ENCODE peak calls at places on chromosome 4, in five cellular contexts. F, C, V, U and K are unnamed samples. For H3K9me3 and H3K4me1, the result is how much of the 10 kb centered on the place peaks cover.

GRCh38 chr4:125187221-125187620 is 127.5 kb upstream of the FAT4 start:
- DNase-seq in F (no peak), C (peak), V (no peak), U (no peak), K (peak)

GRCh38 chr4:187209921-187210613 is 486.4 kb upstream of the FAT1 start:
- DNase-seq in F (peak), C (peak), V (no peak), U (no peak), K (no peak)

GRCh38 chr4:155796031-155796430 is 37.2 kb downstream of the GUCY1B1 start:
- DNase-seq in F (no peak), C (peak), V (no peak), U (no peak), K (peak)

GRCh38 chr4:156954598-156954997 is 17.0 kb downstream of the PDGFC start:
- DNase-seq in F (no peak), C (no peak), V (peak), U (no peak), K (no peak)

GRCh38 chr4:53100801-53101581 is 238.9 kb downstream of the RASL11B start:
- DNase-seq in F (no peak), C (peak), V (no peak), U (no peak), K (no peak)

GRCh38 chr4:22884157-22884556 is 191.4 kb downstream of the GBA3 start:
- DNase-seq in F (no peak), C (no peak), V (no peak), U (no peak), K (no peak)

GRCh38 chr4:173958445-173958844 is 325.0 kb downstream of the FBXO8 start:
- DNase-seq in F (no peak), C (peak), V (no peak), U (no peak), K (no peak)

GRCh38 chr4:128573781-128574508 is 235.6 kb upstream of the JADE1 start:
- DNase-seq in F (no peak), C (peak), V (no peak), U (no peak), K (peak)

GRCh38 chr4:2132438-2132837 is 73.3 kb downstream of the NAT8L start:
- DNase-seq in F (no peak), C (peak), V (no peak), U (no peak), K (no peak)

GRCh38 chr4:38677466-38677865 is 13.5 kb downstream of the KLF3 start:
- DNase-seq in F (no peak), C (no peak), V (no peak), U (no peak), K (no peak)

GRCh38 chr4:2390780-2391490 is 27.5 kb downstream of the ZFYVE28 start:
- DNase-seq in F (no peak), C (no peak), V (no peak), U (no peak), K (no peak)

GRCh38 chr4:1792832-1793495 is at the start of gene FGFR3:
- DNase-seq in F (no peak), C (peak), V (no peak), U (peak), K (peak)

GRCh38 chr4:62571494-62571893 is 1371.4 kb downstream of the ADGRL3 start:
- DNase-seq in F (no peak), C (no peak), V (no peak), U (no peak), K (no peak)

GRCh38 chr4:4860381-4860802 is 927 bp downstream of the MSX1 start:
- DNase-seq in F (no peak), C (no peak), V (no peak), U (no peak), K (peak)

GRCh38 chr4:67897686-67898085 is 13.9 kb upstream of the TMPRSS11D start:
- DNase-seq in F (no peak), C (no peak), V (no peak), U (no peak), K (no peak)

GRCh38 chr4:108849611-108850406 is 87.0 kb upstream of the ETNPPL start:
- DNase-seq in F (no peak), C (peak), V (no peak), U (no peak), K (no peak)

GRCh38 chr4:82017680-82018079 is 356.1 kb downstream of the HNRNPD start:
- DNase-seq in F (no peak), C (peak), V (no peak), U (no peak), K (peak)

GRCh38 chr4:7460591-7460990 is 25.9 kb upstream of the PSAPL1 start:
- DNase-seq in F (peak), C (no peak), V (no peak), U (peak), K (no peak)

GRCh38 chr4:140085062-140085622 is 68.8 kb downstream of the MAML3 start:
- DNase-seq in F (no peak), C (no peak), V (no peak), U (no peak), K (no peak)

GRCh38 chr4:89657931-89658700 is 178.8 kb downstream of the SNCA start:
- DNase-seq in F (no peak), C (peak), V (no peak), U (no peak), K (peak)

GRCh38 chr4:79528241-79528706 is 120.2 kb upstream of the GK2 start:
- DNase-seq in F (no peak), C (no peak), V (no peak), U (no peak), K (no peak)

GRCh38 chr4:103626296-103626695 is 93.5 kb downstream of the TACR3 start:
- DNase-seq in F (no peak), C (no peak), V (no peak), U (no peak), K (no peak)

GRCh38 chr4:54581807-54582206 is 76.0 kb upstream of the KIT start:
- DNase-seq in F (no peak), C (no peak), V (no peak), U (no peak), K (no peak)

GRCh38 chr4:4805805-4806345 is 53.6 kb upstream of the MSX1 start:
- DNase-seq in F (no peak), C (no peak), V (no peak), U (no peak), K (no peak)

GRCh38 chr4:184100297-184100885 is 117.3 kb downstream of the ENPP6 start:
- DNase-seq in F (peak), C (no peak), V (no peak), U (peak), K (peak)

GRCh38 chr4:55356991-55357461 is 11.0 kb downstream of the SRD5A3 start:
- DNase-seq in F (no peak), C (peak), V (no peak), U (no peak), K (peak)

GRCh38 chr4:337143-337931 is at the start of gene ZNF141:
- DNase-seq in F (peak), C (peak), V (peak), U (peak), K (peak)

GRCh38 chr4:336893-337142 is 796 bp upstream of the ZNF141 start:
- DNase-seq in F (no peak), C (no peak), V (no peak), U (no peak), K (no peak)

GRCh38 chr4:338759-339097 is 1.1 kb downstream of the ZNF141 start:
- DNase-seq in F (no peak), C (no peak), V (no peak), U (peak), K (peak)

GRCh38 chr4:337932-338758 is 531 bp downstream of the ZNF141 start:
- DNase-seq in F (peak), C (peak), V (no peak), U (peak), K (peak)

DNA sequence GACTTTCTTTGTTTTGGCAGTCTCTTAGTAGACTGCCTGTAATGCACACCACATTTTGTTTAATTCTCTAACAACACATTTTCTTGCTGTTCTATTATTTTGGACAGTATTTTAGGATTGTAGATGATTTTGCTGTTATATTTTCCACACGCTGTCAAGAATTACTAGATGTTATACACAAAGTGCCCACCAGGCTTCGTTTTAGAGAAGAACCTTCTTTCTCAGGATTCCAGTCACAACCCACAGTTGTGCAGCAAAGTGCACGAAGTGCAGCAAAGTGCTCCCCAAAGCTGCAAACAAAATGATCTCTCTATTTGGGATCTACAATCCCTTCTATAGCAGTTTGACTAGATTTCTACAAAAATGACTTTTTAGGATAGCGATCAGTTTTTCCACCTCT is 2.4 kb downstream of the ZNF141 start:
- DNase-seq in F (no peak), C (peak), V (no peak), U (no peak), K (peak)
- H3K9me3 ChIP-seq in F (under half), C (under half), V (under half), U (under half), K (under half)

GRCh38 chr4:143721317-143721716 is 20.8 kb upstream of the FREM3 start:
- DNase-seq in F (no peak), C (peak), V (no peak), U (no peak), K (no peak)
- H3K4me1 ChIP-seq in F (under half), C (under half), V (under half), U (under half), K (under half)

GRCh38 chr4:26943391-26943790 is 82.8 kb downstream of the STIM2 start:
- DNase-seq in F (no peak), C (no peak), V (no peak), U (no peak), K (no peak)

GRCh38 chr4:26941951-26942350 is 81.3 kb downstream of the STIM2 start:
- DNase-seq in F (no peak), C (no peak), V (no peak), U (no peak), K (no peak)

GRCh38 chr4:26950446-26950845 is 89.8 kb downstream of the STIM2 start:
- DNase-seq in F (no peak), C (no peak), V (no peak), U (no peak), K (no peak)

GRCh38 chr4:26945794-26946193 is 85.2 kb downstream of the STIM2 start:
- DNase-seq in F (no peak), C (no peak), V (no peak), U (no peak), K (no peak)

DNA sequence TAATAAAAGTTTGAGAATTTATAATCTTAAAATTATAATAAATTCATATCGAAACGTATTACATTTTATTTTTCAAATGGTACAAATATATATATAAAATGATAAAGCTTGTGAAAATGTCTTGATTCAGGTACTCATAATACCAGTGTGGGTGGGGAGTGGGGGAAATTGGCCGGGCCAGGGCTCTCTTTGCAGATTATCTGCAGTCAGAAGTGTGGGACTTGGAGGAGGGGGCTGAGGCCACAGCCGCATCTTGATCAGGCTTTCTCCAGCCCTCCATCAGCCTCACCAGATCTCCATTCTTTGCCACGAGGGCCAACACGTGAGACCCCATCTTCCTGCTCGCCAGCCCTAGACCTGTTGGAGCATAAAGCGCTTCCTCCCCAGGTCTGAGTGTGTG is 86.7 kb downstream of the STIM2 start:
- DNase-seq in F (no peak), C (no peak), V (no peak), U (no peak), K (no peak)
- H3K9me3 ChIP-seq in F (under half), C (under half), V (under half), U (under half), K (under half)

GRCh38 chr4:96036781-96037180 is 196.9 kb downstream of the PDHA2 start:
- DNase-seq in F (no peak), C (no peak), V (no peak), U (no peak), K (no peak)

GRCh38 chr4:96037705-96038104 is 197.8 kb downstream of the PDHA2 start:
- DNase-seq in F (no peak), C (no peak), V (no peak), U (no peak), K (no peak)

DNA sequence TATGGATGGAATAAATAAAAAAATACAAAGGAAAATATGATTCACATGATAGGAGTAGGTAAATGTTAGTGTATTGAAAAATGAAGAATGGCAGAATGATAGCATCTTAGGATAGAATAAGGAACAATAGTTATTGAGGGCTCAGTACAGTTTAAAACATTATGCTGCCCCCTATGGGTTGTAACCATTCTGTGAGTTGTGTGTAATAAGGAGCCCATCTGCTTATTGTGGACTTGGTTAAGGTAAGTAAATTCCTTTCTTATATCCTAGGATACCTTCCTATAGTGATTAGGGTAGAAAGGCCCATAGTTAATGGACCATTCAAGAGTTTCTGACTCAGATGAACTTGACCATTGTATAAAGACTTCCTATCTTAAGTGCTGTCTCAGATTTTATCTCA is 195.8 kb downstream of the PDHA2 start:
- DNase-seq in F (no peak), C (no peak), V (no peak), U (peak), K (peak)
- H3K4me1 ChIP-seq in F (under half), C (under half), V (under half), U (under half), K (under half)

DNA sequence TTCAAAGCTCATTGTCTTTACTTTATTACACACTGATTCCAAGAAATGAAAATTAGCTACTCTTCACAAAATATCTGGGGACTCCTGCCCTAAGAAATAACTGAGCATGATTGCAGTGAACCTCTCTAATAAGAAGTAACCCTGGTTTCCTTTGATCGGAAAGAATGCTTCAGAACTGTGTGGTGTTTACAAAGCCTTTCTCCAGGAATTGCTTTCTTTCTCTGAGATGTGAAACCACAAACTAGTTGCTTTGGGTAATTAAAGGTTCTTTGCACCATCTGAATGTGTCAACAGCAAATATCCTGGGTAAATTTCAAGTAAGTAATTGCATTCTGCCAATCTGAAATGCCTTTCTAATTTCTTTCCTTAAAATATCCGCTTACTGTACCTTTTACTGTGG is 292.9 kb upstream of the SLIT2 start:
- DNase-seq in F (no peak), C (no peak), V (no peak), U (no peak), K (no peak)
- H3K9me3 ChIP-seq in F (under half), C (under half), V (under half), U (under half), K (under half)

GRCh38 chr4:8555716-8556115 is 24.5 kb upstream of the GPR78 start:
- DNase-seq in F (peak), C (no peak), V (no peak), U (no peak), K (no peak)
- H3K4me1 ChIP-seq in F (under half), C (under half), V (under half), U (under half), K (under half)

GRCh38 chr4:41749650-41750049 is 1.1 kb upstream of the PHOX2B start:
- DNase-seq in F (no peak), C (no peak), V (no peak), U (no peak), K (no peak)
- H3K9me3 ChIP-seq in F (under half), C (under half), V (under half), U (under half), K (under half)

GRCh38 chr4:56468097-56468422 is 643 bp downstream of the SRP72 start:
- DNase-seq in F (no peak), C (peak), V (no peak), U (peak), K (peak)
- H3K4me1 ChIP-seq in F (under half), C (under half), V (under half), U (under half), K (under half)

DNA sequence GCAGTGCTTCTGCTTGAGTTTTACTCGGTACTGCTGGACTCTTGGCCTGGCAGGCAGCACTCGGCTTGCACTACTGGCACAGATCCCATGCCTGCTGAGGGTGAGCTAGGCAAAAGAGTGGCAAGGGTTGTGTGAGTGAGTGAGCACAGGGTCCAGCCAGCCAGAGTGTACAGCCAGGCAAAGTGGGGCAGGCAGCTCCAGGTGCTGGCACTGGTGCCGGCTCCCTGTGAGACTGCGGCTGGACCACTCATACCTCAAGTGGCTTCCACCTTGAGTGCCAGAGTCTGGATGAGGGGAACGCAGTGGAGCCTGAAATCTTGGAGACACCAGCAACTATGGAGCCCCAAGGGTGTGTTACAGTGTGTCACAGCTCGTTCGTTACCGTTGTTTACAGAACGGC is 1451.9 kb upstream of the AGA start:
- DNase-seq in F (no peak), C (no peak), V (no peak), U (no peak), K (no peak)
- H3K9me3 ChIP-seq in F (under half), C (under half), V (under half), U (under half), K (under half)

GRCh38 chr4:87041142-87041541 is 106.3 kb downstream of the AFF1 start:
- DNase-seq in F (no peak), C (peak), V (peak), U (no peak), K (no peak)
- H3K4me1 ChIP-seq in F (under half), C (half or more), V (half or more), U (half or more), K (half or more)